ENCODE peak calls at places on chromosomes 3 and 15, in seven cellular contexts. N is IMR-90, Y is breast epithelium, D is sigmoid colon, Z is vagina, V is body of pancreas, C is adrenal gland. P is an unnamed sample.

GRCh38 chr3:140420621-140421357 is 257.1 kb upstream of the TRIM42 start:
- DNase-seq in N (peak; percentile 32), C (peak; percentile 60), V (peak; percentile 50), D (no peak), Y (no peak), Z (no peak), P (no peak)

GRCh38 chr3:157794771-157795170 is 291.6 kb upstream of the VEPH1 start:
- DNase-seq in C (no peak), D (no peak), Z (no peak), V (no peak), N (peak; percentile 53), Y (no peak), P (no peak)

GRCh38 chr3:148023994-148024393 is 614.8 kb downstream of the ZIC1 start:
- DNase-seq in Z (no peak), D (peak; percentile 85), Y (no peak), V (no peak), C (no peak), N (peak; percentile 86), P (no peak)

GRCh38 chr3:62647711-62648110 is 227.5 kb downstream of the CADPS start:
- DNase-seq in Y (no peak), Z (no peak), N (no peak), V (no peak), C (no peak), D (no peak), P (no peak)

GRCh38 chr3:194685050-194685722 is 497 bp upstream of the FAM43A start:
- DNase-seq in Y (no peak), D (no peak), Z (no peak), C (peak; percentile 10), N (no peak), V (no peak), P (no peak)

GRCh38 chr3:32969656-32970055 is 18.2 kb downstream of the CCR4 start:
- DNase-seq in D (no peak), N (peak; percentile 42), Y (no peak), C (no peak), Z (no peak), V (no peak), P (no peak)

GRCh38 chr15:94335616-94336015 is 104.3 kb downstream of the MCTP2 start:
- DNase-seq in V (no peak), D (no peak), N (peak; percentile 1), Y (no peak), Z (no peak), C (no peak), P (no peak)

GRCh38 chr3:171245796-171246453 is 214.3 kb downstream of the TNIK start:
- DNase-seq in Y (no peak), C (no peak), N (no peak), V (no peak), Z (no peak), D (no peak), P (no peak)

GRCh38 chr3:189588818-189589569 is 42.2 kb upstream of the TP63 start:
- DNase-seq in C (no peak), N (no peak), Z (no peak), V (no peak), D (no peak), Y (no peak), P (no peak)

GRCh38 chr15:91031796-91032195 is 9.4 kb upstream of the VPS33B start:
- DNase-seq in V (peak; percentile 24), Y (no peak), N (no peak), D (no peak), Z (no peak), C (no peak), P (no peak)

GRCh38 chr3:129623447-129624118 is 17.1 kb upstream of the PLXND1 start:
- DNase-seq in C (peak; percentile 71), N (no peak), D (peak; percentile 80), Y (peak; percentile 76), Z (no peak), V (peak; percentile 61), P (no peak)

GRCh38 chr15:44101944-44102343 is 93.1 kb downstream of the FRMD5 start:
- DNase-seq in Y (no peak), V (no peak), C (no peak), N (peak; percentile 52), Z (no peak), D (no peak), P (no peak)

GRCh38 chr15:94185547-94186236 is 45.7 kb upstream of the MCTP2 start:
- DNase-seq in V (no peak), Z (no peak), N (no peak), C (no peak), D (no peak), Y (no peak), P (no peak)

GRCh38 chr3:106673926-106674569 is 703.2 kb upstream of the CCDC54 start:
- DNase-seq in V (no peak), Y (no peak), Z (no peak), N (peak; percentile 47), D (no peak), C (no peak), P (no peak)

GRCh38 chr15:32747886-32748285 is 30.1 kb downstream of the GREM1 start:
- DNase-seq in N (no peak), C (no peak), D (no peak), Y (no peak), Z (no peak), V (no peak), P (no peak)

GRCh38 chr15:100687532-100688215 is 85.3 kb downstream of the ASB7 start:
- DNase-seq in D (peak; percentile 76), Z (no peak), C (peak; percentile 6), N (peak; percentile 86), Y (no peak), V (no peak), P (no peak)

GRCh38 chr3:158775001-158775400 is 26.9 kb upstream of the MFSD1 start:
- DNase-seq in V (no peak), N (no peak), D (no peak), Y (no peak), Z (no peak), C (no peak), P (no peak)

GRCh38 chr3:149403443-149403842 is 26.0 kb upstream of the TM4SF1 start:
- DNase-seq in N (no peak), Z (no peak), D (no peak), C (no peak), V (no peak), Y (no peak), P (no peak)

GRCh38 chr3:149402481-149402880 is 25.0 kb upstream of the TM4SF1 start:
- DNase-seq in V (no peak), Z (no peak), C (no peak), N (no peak), D (no peak), Y (no peak), P (no peak)

GRCh38 chr3:149400645-149401044 is 23.2 kb upstream of the TM4SF1 start:
- DNase-seq in N (peak; percentile 45), V (no peak), Z (no peak), D (no peak), C (no peak), Y (no peak), P (no peak)

GRCh38 chr3:149401926-149402310 is 24.5 kb upstream of the TM4SF1 start:
- DNase-seq in Z (no peak), C (no peak), Y (no peak), D (no peak), N (peak; percentile 48), V (no peak), P (no peak)

GRCh38 chr3:149401215-149401925 is 23.9 kb upstream of the TM4SF1 start:
- DNase-seq in D (no peak), Y (no peak), V (peak; percentile 94), N (peak; percentile 90), Z (no peak), C (no peak), P (no peak)
- TF ChIP-seq POLR2A in D (no peak), Y (no peak), V (no peak), N (no peak), Z (no peak), C (no peak), P (no peak)

DNA sequence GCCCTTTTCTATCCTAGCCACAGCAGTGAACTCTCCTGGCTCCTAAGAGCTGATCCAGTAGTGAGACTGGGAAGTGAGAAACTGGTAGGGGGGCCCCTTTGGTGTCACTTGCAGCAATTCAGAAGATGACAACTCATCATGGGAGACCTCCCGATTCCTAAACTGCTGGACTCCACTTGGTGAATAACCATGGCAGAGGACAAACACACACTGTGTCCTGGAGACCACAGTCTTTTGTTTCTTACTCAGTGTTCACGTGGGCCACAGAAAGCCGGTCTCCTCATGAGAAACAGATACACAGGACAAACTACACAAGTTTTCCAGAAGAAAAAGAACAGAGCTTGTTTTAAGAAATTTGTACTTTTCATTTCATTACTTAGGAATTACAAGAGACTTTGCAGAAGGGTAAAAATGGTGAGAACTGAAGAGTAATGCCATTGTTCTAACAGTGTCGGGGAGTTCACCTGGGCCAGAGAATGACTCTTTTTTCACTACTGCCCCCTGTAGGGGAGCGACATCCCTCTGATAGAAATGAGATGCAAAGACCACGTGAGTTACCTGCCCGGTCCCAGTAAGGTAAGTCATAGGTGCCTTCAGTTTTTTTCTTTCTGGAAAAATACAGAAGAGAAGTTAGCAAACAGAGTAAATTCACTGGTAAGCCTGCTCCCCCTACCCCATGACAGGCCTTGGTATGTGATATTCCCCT is 38.1 kb downstream of the ST3GAL6 start:
- DNase-seq in V (no peak), Z (no peak), N (no peak), Y (no peak), C (no peak), D (no peak), P (no peak)
- TF ChIP-seq CTCF in V (no peak), Z (no peak), N (peak; percentile 3), Y (no peak), C (no peak), D (no peak), P (no peak)

GRCh38 chr15:45710657-45711056 is 75.8 kb downstream of the SQOR start:
- DNase-seq in D (peak; percentile 93), C (no peak), N (no peak), V (no peak), Z (no peak), Y (no peak), P (no peak)

GRCh38 chr15:45720183-45720582 is 85.4 kb downstream of the SQOR start:
- DNase-seq in N (no peak), Z (no peak), Y (no peak), V (no peak), D (no peak), C (no peak), P (no peak)

GRCh38 chr15:45719490-45719889 is 84.7 kb downstream of the SQOR start:
- DNase-seq in V (no peak), C (peak; percentile 31), N (peak; percentile 7), Z (no peak), Y (no peak), D (no peak), P (no peak)

GRCh38 chr15:45714501-45715488 is 80.0 kb downstream of the SQOR start:
- DNase-seq in D (peak; percentile 81), Z (no peak), N (peak; percentile 72), C (peak; percentile 72), V (peak; percentile 73), Y (no peak), P (peak; percentile 35)

DNA sequence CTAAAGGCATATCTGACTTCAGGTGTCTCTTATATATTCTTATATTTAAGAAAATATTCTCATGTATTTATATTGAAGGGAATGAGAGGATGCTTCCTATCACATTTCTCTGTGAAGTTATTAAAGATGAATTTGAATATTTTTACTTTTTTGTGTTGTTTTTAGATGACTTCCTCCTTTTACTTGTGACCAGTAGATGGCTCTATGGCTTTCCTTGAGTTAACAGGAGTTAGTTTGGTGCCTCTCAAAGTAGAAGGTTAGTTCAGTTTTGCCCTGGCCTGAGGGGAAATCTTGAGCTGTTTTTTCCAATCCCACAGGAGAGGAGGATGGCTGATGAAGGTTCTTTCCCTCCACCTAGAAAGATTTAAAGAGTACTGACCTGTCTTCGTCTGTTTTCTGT is 80.7 kb downstream of the SQOR start:
- DNase-seq in N (peak; percentile 32), C (no peak), Y (no peak), V (no peak), Z (no peak), D (no peak), P (no peak)
- H3K27me3 ChIP-seq in N (no peaks in the 10 kb centered on the region), C (no peaks in the 10 kb centered on the region), Y (no peaks in the 10 kb centered on the region), V (no peaks in the 10 kb centered on the region), Z (no peaks in the 10 kb centered on the region), D (no peaks in the 10 kb centered on the region), P (no peaks in the 10 kb centered on the region)

GRCh38 chr3:128076783-128077624 is 24.8 kb downstream of the SEC61A1 start:
- DNase-seq in Y (no peak), D (no peak), Z (no peak), V (peak; percentile 39), C (no peak), N (no peak), P (no peak)
- TF ChIP-seq POLR2A in Y (no peak), D (no peak), Z (no peak), V (no peak), C (no peak), N (no peak), P (no peak)